ENCODE peak calls at places on chromosomes 13 and 19, in ten cellular contexts. G is stomach; X is effector CD4-positive, alpha-beta T cell; L is D341Med; Z is Daoy; Q is EL; B is esophagus squamous epithelium; P is cortex of kidney; C is hypothalamus; V is transverse colon. E is an unnamed sample.

GRCh38 chr19:6501740-6502648 is at the start of gene TUBB4A:
- DNase-seq in C (peak), Z (no peak), Q (no peak), P (no peak), V (peak), G (no peak), B (no peak), L (peak), X (no peak), E (no peak)

GRCh38 chr13:24737042-24737441 is 26.9 kb upstream of the RNF17 start:
- DNase-seq in P (no peak), Z (no peak), Q (no peak), B (no peak), C (no peak), G (no peak), L (peak), X (no peak), V (no peak), E (no peak)

GRCh38 chr19:54201172-54201701 is 579 bp downstream of the RPS9 start:
- DNase-seq in C (no peak), P (no peak), Z (no peak), Q (no peak), L (no peak), V (no peak), G (no peak), X (no peak), B (no peak), E (no peak)

GRCh38 chr19:39518975-39519374 is 4.0 kb downstream of the SELENOV start:
- DNase-seq in Z (no peak), V (no peak), G (no peak), Q (no peak), B (no peak), P (no peak), L (no peak), C (no peak), X (no peak), E (no peak)

GRCh38 chr19:3185482-3186376 is at the start of gene NCLN:
- DNase-seq in B (peak), X (peak), Z (peak), C (peak), G (peak), P (no peak), Q (peak), L (peak), V (peak), E (peak)

GRCh38 chr19:947707-948533 is 22.1 kb downstream of the ARID3A start:
- DNase-seq in Q (no peak), P (no peak), L (no peak), G (peak), B (peak), X (no peak), Z (no peak), C (peak), V (peak), E (no peak)

GRCh38 chr19:18590273-18591272 is 2.0 kb downstream of the REX1BD start:
- DNase-seq in B (no peak), Z (no peak), P (no peak), Q (peak), X (no peak), L (no peak), G (no peak), V (peak), C (peak), E (no peak)

GRCh38 chr19:49896863-49897621 is at the start of gene IL4I1:
- DNase-seq in Z (peak), B (no peak), Q (peak), P (no peak), C (no peak), X (peak), V (peak), G (no peak), L (no peak), E (no peak)

GRCh38 chr13:100300213-100300612 is 211.3 kb downstream of the PCCA start:
- DNase-seq in C (no peak), X (no peak), G (no peak), P (no peak), Z (no peak), Q (no peak), B (no peak), L (no peak), V (no peak), E (no peak)

GRCh38 chr13:59914556-59914955 is 249.2 kb downstream of the DIAPH3 start:
- DNase-seq in Q (peak), Z (no peak), L (no peak), C (no peak), V (no peak), B (no peak), X (no peak), P (no peak), G (no peak), E (no peak)

GRCh38 chr13:106232680-106233079 is 302.8 kb downstream of the EFNB2 start:
- DNase-seq in B (no peak), Q (no peak), Z (no peak), V (no peak), C (no peak), P (no peak), L (no peak), G (no peak), X (no peak), E (no peak)

GRCh38 chr19:45766919-45767346 is 2.1 kb downstream of the SIX5 start:
- DNase-seq in G (no peak), Z (no peak), V (no peak), P (no peak), X (no peak), Q (peak), C (peak), B (no peak), L (no peak), E (peak)

GRCh38 chr19:58196911-58197616 is 14.2 kb downstream of the ZNF274 start:
- DNase-seq in P (no peak), Z (no peak), L (no peak), C (no peak), G (no peak), X (no peak), B (no peak), Q (peak), V (no peak), E (no peak)

GRCh38 chr13:48505597-48506091 is 27.2 kb downstream of the RCBTB2 start:
- DNase-seq in V (peak), P (no peak), X (peak), G (no peak), Q (no peak), L (no peak), C (peak), B (no peak), Z (no peak), E (no peak)

GRCh38 chr13:91592050-91593014 is 193.9 kb downstream of the GPC5 start:
- DNase-seq in V (no peak), Z (no peak), X (no peak), Q (no peak), B (no peak), C (no peak), P (no peak), L (no peak), G (no peak), E (no peak)

GRCh38 chr19:19337120-19337519 is 16.5 kb downstream of the MAU2 start:
- DNase-seq in L (no peak), C (no peak), B (no peak), Z (no peak), X (no peak), G (no peak), Q (no peak), P (no peak), V (no peak), E (no peak)